ENCODE peak calls at places on chromosomes 12 and 14, in six cellular contexts. One of them, this sample, is unnamed.

GRCh38 chr12:121949643-121950397 is 31.4 kb downstream of the CFAP251 start:
- DNase-seq in fibroblast of mammary gland: peak
- DNase-seq in Caco-2: no peak
- DNase-seq in GM12865: no peak
- DNase-seq in Peyer's patch: no peak
- DNase-seq in GM12878: no peak
- DNase-seq in this sample: peak

GRCh38 chr14:37047996-37048395 is 124.4 kb downstream of the SLC25A21 start:
- DNase-seq in fibroblast of mammary gland: no peak
- DNase-seq in Caco-2: no peak
- DNase-seq in GM12878: no peak
- DNase-seq in Peyer's patch: no peak
- DNase-seq in GM12865: no peak
- DNase-seq in this sample: no peak

GRCh38 chr12:54071942-54072341 is 18.3 kb downstream of the HOXC4 start:
- DNase-seq in fibroblast of mammary gland: no peak
- DNase-seq in Peyer's patch: no peak
- DNase-seq in Caco-2: no peak
- DNase-seq in GM12865: no peak
- DNase-seq in GM12878: no peak
- DNase-seq in this sample: no peak

GRCh38 chr12:2668816-2669215 is 126.0 kb upstream of the FKBP4 start:
- DNase-seq in fibroblast of mammary gland: no peak
- DNase-seq in GM12865: no peak
- DNase-seq in GM12878: no peak
- DNase-seq in Caco-2: peak
- DNase-seq in Peyer's patch: no peak
- DNase-seq in this sample: no peak

GRCh38 chr12:133130808-133131128 is 341 bp downstream of the ZNF10 start:
- DNase-seq in Caco-2: peak
- DNase-seq in fibroblast of mammary gland: no peak
- DNase-seq in Peyer's patch: peak
- DNase-seq in GM12865: no peak
- DNase-seq in GM12878: no peak
- DNase-seq in this sample: peak

GRCh38 chr14:55160989-55161388 is 30.4 kb downstream of the DLGAP5 start:
- DNase-seq in GM12865: peak
- DNase-seq in Caco-2: no peak
- DNase-seq in Peyer's patch: no peak
- DNase-seq in fibroblast of mammary gland: peak
- DNase-seq in GM12878: no peak
- DNase-seq in this sample: peak

GRCh38 chr12:79524507-79525148 is 166.1 kb downstream of the PAWR start:
- DNase-seq in fibroblast of mammary gland: no peak
- DNase-seq in GM12865: no peak
- DNase-seq in Peyer's patch: no peak
- DNase-seq in Caco-2: no peak
- DNase-seq in GM12878: no peak
- DNase-seq in this sample: peak

GRCh38 chr12:9325513-9325912 is 117.3 kb upstream of the PZP start:
- DNase-seq in fibroblast of mammary gland: no peak
- DNase-seq in Caco-2: no peak
- DNase-seq in GM12865: no peak
- DNase-seq in GM12878: no peak
- DNase-seq in Peyer's patch: no peak
- DNase-seq in this sample: no peak

GRCh38 chr12:7716391-7716790 is 5.2 kb downstream of the DPPA3 start:
- DNase-seq in fibroblast of mammary gland: peak
- DNase-seq in Caco-2: no peak
- DNase-seq in Peyer's patch: no peak
- DNase-seq in GM12865: peak
- DNase-seq in GM12878: no peak
- DNase-seq in this sample: no peak

GRCh38 chr12:10110256-10110844 is 11.6 kb upstream of the CLEC1A start:
- DNase-seq in GM12865: no peak
- DNase-seq in Peyer's patch: no peak
- DNase-seq in Caco-2: no peak
- DNase-seq in fibroblast of mammary gland: no peak
- DNase-seq in GM12878: no peak
- DNase-seq in this sample: no peak

GRCh38 chr14:99080306-99080705 is 191.7 kb downstream of the BCL11B start:
- DNase-seq in fibroblast of mammary gland: no peak
- DNase-seq in GM12878: no peak
- DNase-seq in Peyer's patch: no peak
- DNase-seq in Caco-2: no peak
- DNase-seq in GM12865: no peak
- DNase-seq in this sample: no peak

GRCh38 chr14:22479781-22480464 is 109.1 kb downstream of the DAD1 start:
- DNase-seq in Caco-2: no peak
- DNase-seq in fibroblast of mammary gland: no peak
- DNase-seq in Peyer's patch: no peak
- DNase-seq in GM12865: no peak
- DNase-seq in GM12878: no peak
- DNase-seq in this sample: peak

GRCh38 chr14:53035796-53036195 is 84.9 kb upstream of the FERMT2 start:
- DNase-seq in fibroblast of mammary gland: peak
- DNase-seq in GM12878: no peak
- DNase-seq in Peyer's patch: no peak
- DNase-seq in GM12865: no peak
- DNase-seq in Caco-2: no peak
- DNase-seq in this sample: peak

GRCh38 chr12:2832550-2833127 is 2.2 kb downstream of the NRIP2 start:
- DNase-seq in GM12865: no peak
- DNase-seq in Peyer's patch: no peak
- DNase-seq in fibroblast of mammary gland: no peak
- DNase-seq in Caco-2: no peak
- DNase-seq in GM12878: no peak
- DNase-seq in this sample: no peak

GRCh38 chr12:27969901-27970390 is 2.6 kb downstream of the PTHLH start:
- DNase-seq in Peyer's patch: no peak
- DNase-seq in fibroblast of mammary gland: peak
- DNase-seq in GM12878: peak
- DNase-seq in GM12865: peak
- DNase-seq in Caco-2: peak
- DNase-seq in this sample: peak

GRCh38 chr14:55965851-55966250 is 152.4 kb upstream of the PELI2 start:
- DNase-seq in GM12878: no peak
- DNase-seq in Peyer's patch: no peak
- DNase-seq in fibroblast of mammary gland: no peak
- DNase-seq in Caco-2: no peak
- DNase-seq in GM12865: no peak
- DNase-seq in this sample: peak

GRCh38 chr12:124816295-124816854 is 47.3 kb downstream of the SCARB1 start:
- DNase-seq in GM12865: no peak
- DNase-seq in Peyer's patch: no peak
- DNase-seq in GM12878: no peak
- DNase-seq in Caco-2: no peak
- DNase-seq in fibroblast of mammary gland: no peak
- DNase-seq in this sample: no peak

GRCh38 chr12:104733717-104734175 is 224.3 kb downstream of the SLC41A2 start:
- DNase-seq in fibroblast of mammary gland: no peak
- DNase-seq in Peyer's patch: no peak
- DNase-seq in GM12865: peak
- DNase-seq in Caco-2: no peak
- DNase-seq in GM12878: no peak
- DNase-seq in this sample: no peak

GRCh38 chr14:72752034-72752412 is 141.9 kb downstream of the DPF3 start:
- DNase-seq in Caco-2: no peak
- DNase-seq in GM12865: peak
- DNase-seq in GM12878: no peak
- DNase-seq in fibroblast of mammary gland: no peak
- DNase-seq in Peyer's patch: peak
- DNase-seq in this sample: no peak

GRCh38 chr12:48969847-48970701 is 1.5 kb downstream of the WNT10B start:
- DNase-seq in Caco-2: no peak
- DNase-seq in fibroblast of mammary gland: no peak
- DNase-seq in Peyer's patch: no peak
- DNase-seq in GM12878: no peak
- DNase-seq in GM12865: no peak
- DNase-seq in this sample: no peak

GRCh38 chr12:22255097-22255496 is 79.4 kb downstream of the ST8SIA1 start:
- DNase-seq in Caco-2: no peak
- DNase-seq in fibroblast of mammary gland: no peak
- DNase-seq in GM12878: no peak
- DNase-seq in Peyer's patch: no peak
- DNase-seq in GM12865: no peak
- DNase-seq in this sample: no peak

GRCh38 chr12:11863988-11864387 is 206.8 kb upstream of the BCL2L14 start:
- DNase-seq in GM12878: no peak
- DNase-seq in GM12865: no peak
- DNase-seq in Peyer's patch: no peak
- DNase-seq in fibroblast of mammary gland: no peak
- DNase-seq in Caco-2: no peak
- DNase-seq in this sample: peak

GRCh38 chr12:105330938-105331804 is 680 bp downstream of the C12orf75 start:
- DNase-seq in GM12878: no peak
- DNase-seq in Caco-2: no peak
- DNase-seq in GM12865: peak
- DNase-seq in Peyer's patch: peak
- DNase-seq in fibroblast of mammary gland: no peak
- DNase-seq in this sample: no peak

GRCh38 chr12:92605621-92606170 is 97.1 kb upstream of the PLEKHG7 start:
- DNase-seq in fibroblast of mammary gland: no peak
- DNase-seq in Peyer's patch: no peak
- DNase-seq in Caco-2: no peak
- DNase-seq in GM12865: no peak
- DNase-seq in GM12878: no peak
- DNase-seq in this sample: peak

GRCh38 chr12:388547-389137 is 478 bp downstream of the KDM5A start:
- DNase-seq in Caco-2: no peak
- DNase-seq in GM12878: no peak
- DNase-seq in fibroblast of mammary gland: peak
- DNase-seq in Peyer's patch: peak
- DNase-seq in GM12865: peak
- DNase-seq in this sample: peak

GRCh38 chr14:60356921-60357550 is 108.0 kb downstream of the PPM1A start:
- DNase-seq in Caco-2: no peak
- DNase-seq in fibroblast of mammary gland: no peak
- DNase-seq in GM12865: no peak
- DNase-seq in Peyer's patch: no peak
- DNase-seq in GM12878: no peak
- DNase-seq in this sample: no peak

GRCh38 chr12:78732481-78732880 is 132.1 kb upstream of the SYT1 start:
- DNase-seq in Caco-2: no peak
- DNase-seq in Peyer's patch: no peak
- DNase-seq in GM12878: no peak
- DNase-seq in GM12865: no peak
- DNase-seq in fibroblast of mammary gland: no peak
- DNase-seq in this sample: no peak

GRCh38 chr12:55996201-55996714 is 818 bp upstream of the SUOX start:
- DNase-seq in Peyer's patch: peak
- DNase-seq in GM12878: no peak
- DNase-seq in GM12865: peak
- DNase-seq in fibroblast of mammary gland: peak
- DNase-seq in Caco-2: peak
- DNase-seq in this sample: peak
- H3K4me3 ChIP-seq in Peyer's patch: peak
- H3K4me3 ChIP-seq in GM12878: peak
- H3K4me3 ChIP-seq in GM12865: peak
- H3K4me3 ChIP-seq in fibroblast of mammary gland: peak
- H3K4me3 ChIP-seq in Caco-2: peak
- H3K4me3 ChIP-seq in this sample: peak

GRCh38 chr14:101595349-101595748 is 34.1 kb downstream of the DIO3 start:
- DNase-seq in Caco-2: no peak
- DNase-seq in GM12865: no peak
- DNase-seq in GM12878: no peak
- DNase-seq in fibroblast of mammary gland: no peak
- DNase-seq in Peyer's patch: no peak
- DNase-seq in this sample: no peak

GRCh38 chr14:101591121-101591520 is 29.8 kb downstream of the DIO3 start:
- DNase-seq in Peyer's patch: no peak
- DNase-seq in Caco-2: no peak
- DNase-seq in fibroblast of mammary gland: no peak
- DNase-seq in GM12865: no peak
- DNase-seq in GM12878: no peak
- DNase-seq in this sample: no peak

GRCh38 chr14:101591582-101591981 is 30.3 kb downstream of the DIO3 start:
- DNase-seq in GM12878: no peak
- DNase-seq in fibroblast of mammary gland: no peak
- DNase-seq in Peyer's patch: no peak
- DNase-seq in Caco-2: no peak
- DNase-seq in GM12865: no peak
- DNase-seq in this sample: no peak

GRCh38 chr14:101594511-101595148 is 33.3 kb downstream of the DIO3 start:
- DNase-seq in Caco-2: no peak
- DNase-seq in Peyer's patch: no peak
- DNase-seq in fibroblast of mammary gland: no peak
- DNase-seq in GM12865: no peak
- DNase-seq in GM12878: no peak
- DNase-seq in this sample: no peak

DNA sequence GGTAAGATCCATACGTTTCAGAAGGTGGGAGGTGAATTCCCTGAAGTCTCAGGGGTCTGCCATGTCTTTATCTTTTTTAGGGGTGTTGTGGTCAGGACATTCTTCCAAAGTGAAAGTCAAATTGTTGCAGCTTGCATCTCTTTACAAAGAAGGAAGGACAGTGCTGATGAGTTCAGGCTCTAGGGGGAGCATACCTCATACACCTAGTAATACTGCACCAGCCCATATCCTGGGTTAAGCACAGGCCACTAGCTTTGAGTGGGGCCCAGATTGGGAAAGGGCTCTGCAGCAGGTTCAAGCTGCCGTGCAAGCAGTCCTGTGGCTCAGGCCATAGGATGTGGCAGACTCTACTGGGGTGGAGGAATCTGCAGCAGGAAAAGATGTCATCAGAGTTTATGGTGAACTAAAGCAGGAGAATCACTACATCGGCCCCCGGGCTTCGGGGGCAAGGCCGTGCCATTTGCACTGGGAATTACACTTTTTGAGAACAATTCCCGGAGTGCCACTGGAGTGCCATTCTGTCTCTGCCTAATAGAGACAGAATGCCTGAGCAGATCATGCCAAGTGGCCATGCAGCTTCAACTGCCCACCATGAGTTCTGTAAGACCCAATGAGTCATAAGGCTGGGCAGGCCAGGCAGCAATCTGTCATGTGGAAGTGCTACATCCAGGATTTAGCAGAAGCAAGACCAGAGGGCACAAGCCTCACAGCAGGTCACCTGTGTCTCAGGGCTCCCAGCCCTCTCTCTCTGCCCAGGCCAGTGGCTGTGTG is 32.3 kb downstream of the DIO3 start:
- DNase-seq in Caco-2: no peak
- DNase-seq in fibroblast of mammary gland: no peak
- DNase-seq in GM12865: no peak
- DNase-seq in GM12878: no peak
- DNase-seq in Peyer's patch: no peak
- DNase-seq in this sample: no peak
- TF ChIP-seq CTCF in Caco-2: no peak
- TF ChIP-seq CTCF in fibroblast of mammary gland: no peak
- TF ChIP-seq CTCF in GM12865: no peak
- TF ChIP-seq CTCF in GM12878: no peak
- TF ChIP-seq CTCF in Peyer's patch: no peak
- TF ChIP-seq CTCF in this sample: no peak

GRCh38 chr12:77325505-77325904 is 260.1 kb upstream of the E2F7 start:
- DNase-seq in Peyer's patch: no peak
- DNase-seq in GM12865: no peak
- DNase-seq in GM12878: no peak
- DNase-seq in Caco-2: no peak
- DNase-seq in fibroblast of mammary gland: no peak
- DNase-seq in this sample: no peak
- H3K4me3 ChIP-seq in Peyer's patch: peak
- H3K4me3 ChIP-seq in GM12865: peak
- H3K4me3 ChIP-seq in GM12878: peak
- H3K4me3 ChIP-seq in Caco-2: no peak
- H3K4me3 ChIP-seq in fibroblast of mammary gland: peak
- H3K4me3 ChIP-seq in this sample: peak

GRCh38 chr14:79199217-79199616 is 1012.1 kb downstream of the DIO2 start:
- DNase-seq in GM12878: no peak
- DNase-seq in Peyer's patch: no peak
- DNase-seq in fibroblast of mammary gland: no peak
- DNase-seq in GM12865: no peak
- DNase-seq in Caco-2: no peak
- DNase-seq in this sample: no peak
- TF ChIP-seq CTCF in GM12878: no peak
- TF ChIP-seq CTCF in Peyer's patch: no peak
- TF ChIP-seq CTCF in fibroblast of mammary gland: no peak
- TF ChIP-seq CTCF in GM12865: no peak
- TF ChIP-seq CTCF in Caco-2: no peak
- TF ChIP-seq CTCF in this sample: no peak

This sample was measured in fibroblast of the aortic adventitia.